ENCODE peak calls at places on chromosome 2, in seven cellular contexts. D is dorsolateral prefrontal cortex, X is lower lobe of right lung, Y is fibroblast of pulmonary artery, S is body of pancreas, K is fibroblast of lung, Q is uterus. O is an unnamed sample.
A peak's percentile ranks its signal among the peaks of the same experiment; 100 is the strongest.

GRCh38 chr2:95310211-95310610 is 13.1 kb downstream of the KCNIP3 start:
- DNase-seq in D (no peak), X (no peak), Y (no peak), S (no peak), K (no peak), Q (no peak), O (no peak)

GRCh38 chr2:206230060-206230890 is 44.2 kb upstream of the ZDBF2 start:
- DNase-seq in D (no peak), X (no peak), Y (no peak), S (no peak), K (peak; percentile 11), Q (no peak), O (no peak)

GRCh38 chr2:106555053-106555452 is 67.9 kb downstream of the CD8B2 start:
- DNase-seq in D (no peak), X (no peak), Y (no peak), S (no peak), K (no peak), Q (no peak), O (no peak)

GRCh38 chr2:211833582-211834279 is 704.9 kb downstream of the ERBB4 start:
- DNase-seq in D (no peak), X (no peak), Y (no peak), S (no peak), K (no peak), Q (no peak), O (no peak)

GRCh38 chr2:11387100-11387390 is 42.6 kb upstream of the ROCK2 start:
- DNase-seq in D (no peak), X (no peak), Y (no peak), S (no peak), K (no peak), Q (no peak), O (no peak)

GRCh38 chr2:106358081-106358480 is 110.1 kb downstream of the RGPD3 start:
- DNase-seq in D (no peak), X (no peak), Y (no peak), S (no peak), K (no peak), Q (no peak), O (peak; percentile 36)

GRCh38 chr2:65198737-65199136 is 28.9 kb upstream of the ACTR2 start:
- DNase-seq in D (peak; percentile 54), X (no peak), Y (no peak), S (no peak), K (peak; percentile 28), Q (no peak), O (no peak)

GRCh38 chr2:45790157-45790723 is 138.8 kb downstream of the PRKCE start:
- DNase-seq in D (no peak), X (no peak), Y (peak; percentile 51), S (no peak), K (no peak), Q (no peak), O (no peak)

GRCh38 chr2:5365871-5366461 is 326.2 kb upstream of the SOX11 start:
- DNase-seq in D (peak; percentile 63), X (peak; percentile 74), Y (peak; percentile 10), S (peak; percentile 73), K (peak; percentile 42), Q (no peak), O (peak; percentile 20)

GRCh38 chr2:148963461-148963860 is 75.0 kb upstream of the LYPD6B start:
- DNase-seq in D (no peak), X (no peak), Y (no peak), S (no peak), K (no peak), Q (no peak), O (no peak)

GRCh38 chr2:233261819-233262555 is 10.5 kb downstream of the ATG16L1 start:
- DNase-seq in D (no peak), X (no peak), Y (no peak), S (no peak), K (no peak), Q (no peak), O (peak; percentile 47)

GRCh38 chr2:174693344-174693743 is 70.9 kb downstream of the CHRNA1 start:
- DNase-seq in D (no peak), X (no peak), Y (no peak), S (no peak), K (no peak), Q (no peak), O (no peak)

GRCh38 chr2:37631292-37631691 is 40.1 kb downstream of the CDC42EP3 start:
- DNase-seq in D (no peak), X (no peak), Y (no peak), S (no peak), K (no peak), Q (no peak), O (no peak)

GRCh38 chr2:241675885-241676284 is 10.7 kb downstream of the DTYMK start:
- DNase-seq in D (no peak), X (no peak), Y (no peak), S (no peak), K (no peak), Q (no peak), O (no peak)

GRCh38 chr2:60433021-60433596 is 120.3 kb downstream of the BCL11A start:
- DNase-seq in D (no peak), X (no peak), Y (no peak), S (no peak), K (no peak), Q (no peak), O (no peak)

GRCh38 chr2:165371356-165371755 is 98.1 kb upstream of the CSRNP3 start:
- DNase-seq in D (no peak), X (no peak), Y (no peak), S (no peak), K (no peak), Q (no peak), O (no peak)

GRCh38 chr2:29232041-29232440 is 116.8 kb downstream of the CLIP4 start:
- DNase-seq in D (no peak), X (no peak), Y (no peak), S (no peak), K (no peak), Q (no peak), O (no peak)

GRCh38 chr2:197152451-197153228 is 157.9 kb downstream of the ANKRD44 start:
- DNase-seq in D (no peak), X (peak; percentile 46), Y (peak; percentile 67), S (no peak), K (peak; percentile 67), Q (no peak), O (peak; percentile 47)
- TF ChIP-seq CTCF in D (no peak), X (peak; percentile 13), Y (peak; percentile 16), S (no peak), K (peak; percentile 16), Q (no peak), O (peak; percentile 24)

DNA sequence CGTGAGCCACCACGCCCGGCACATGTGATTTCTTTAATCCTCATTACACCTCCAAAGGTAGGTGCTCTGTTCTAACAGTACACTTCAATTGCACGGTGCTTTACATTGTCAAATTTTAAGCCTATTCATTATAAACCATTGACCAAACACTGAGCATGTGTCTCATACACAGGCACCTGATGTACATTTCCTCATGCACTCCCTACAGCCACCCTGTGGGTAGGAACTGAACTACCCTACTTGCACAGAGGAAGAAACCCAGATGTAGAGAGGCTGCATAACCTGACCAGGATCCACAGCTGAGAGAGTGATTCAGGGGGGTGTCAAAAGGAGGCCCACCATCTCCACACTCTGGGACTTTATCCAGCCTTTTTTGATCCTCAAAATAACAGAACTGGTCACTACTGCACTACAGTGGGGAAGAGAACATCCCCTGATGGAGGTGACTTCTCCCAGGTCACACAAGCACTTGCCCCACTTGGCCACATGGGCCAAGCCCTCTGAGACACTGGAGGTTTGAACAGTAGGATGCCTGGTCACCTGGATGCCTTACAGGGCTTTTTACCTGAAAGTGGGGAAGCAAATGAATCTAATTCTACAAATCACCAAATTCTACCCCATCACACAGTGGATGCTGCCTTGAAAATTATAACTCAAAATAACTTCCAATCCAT is 6.9 kb upstream of the DPYSL5 start:
- DNase-seq in D (no peak), X (no peak), Y (no peak), S (no peak), K (no peak), Q (no peak), O (no peak)
- TF ChIP-seq CTCF in D (no peak), X (no peak), Y (peak; percentile 8), S (no peak), K (no peak), Q (no peak), O (peak; percentile 25)

DNA sequence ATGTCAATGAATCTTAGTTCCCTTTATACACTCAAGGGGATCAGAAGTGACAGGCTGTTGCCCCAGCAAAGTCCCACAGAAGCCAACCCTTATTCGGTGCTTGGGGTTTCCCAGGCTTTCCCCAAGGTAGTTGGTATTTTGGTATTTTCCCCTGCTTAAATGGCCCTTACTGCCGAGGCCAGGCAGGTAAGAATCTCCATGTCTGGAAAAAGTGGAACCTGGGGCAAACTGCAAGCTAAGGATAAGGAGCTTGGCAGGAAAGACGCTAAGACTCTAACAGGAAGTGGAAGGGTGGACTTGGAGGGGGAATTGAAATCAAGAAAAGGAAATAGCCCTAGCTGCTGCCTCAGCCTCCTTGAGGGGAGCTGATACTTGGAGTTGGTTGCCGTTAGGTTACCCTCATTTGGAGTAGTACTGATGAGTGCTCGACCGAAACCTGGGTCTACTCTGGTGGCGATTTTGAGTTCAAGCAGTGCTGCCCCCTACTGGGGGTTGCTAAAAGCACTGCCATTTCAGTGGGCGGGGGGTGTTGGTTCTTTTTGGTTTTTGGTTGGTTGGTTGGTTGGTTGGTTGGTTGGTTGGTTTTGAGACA is 3.3 kb upstream of the GPBAR1 start:
- DNase-seq in D (no peak), X (peak; percentile 51), Y (peak; percentile 36), S (peak; percentile 61), K (no peak), Q (no peak), O (peak; percentile 54)
- TF ChIP-seq CTCF in D (peak; percentile 25), X (peak; percentile 52), Y (peak; percentile 62), S (peak; percentile 88), K (peak; percentile 61), Q (no peak), O (peak; percentile 76)

DNA sequence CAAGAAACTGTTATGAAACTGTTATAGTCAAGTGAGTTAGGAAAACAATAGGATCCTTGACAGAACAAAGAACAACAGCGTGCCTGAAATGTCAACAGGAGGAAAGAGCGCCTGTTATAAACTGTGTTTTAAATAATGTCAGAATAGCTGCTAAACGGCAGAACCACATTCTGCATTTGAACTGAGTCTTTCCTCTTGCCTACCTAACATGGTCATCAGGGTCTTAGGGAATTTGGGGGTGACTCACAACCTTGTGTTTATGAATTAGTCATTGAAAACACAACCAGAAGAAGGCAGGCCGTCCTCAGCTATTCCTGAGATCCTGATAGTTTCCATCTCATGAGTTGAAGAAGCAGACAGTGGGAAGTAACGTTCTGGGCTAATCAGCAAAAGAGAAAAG is 222.0 kb upstream of the FN1 start:
- DNase-seq in D (no peak), X (no peak), Y (peak; percentile 92), S (no peak), K (peak; percentile 99), Q (peak; percentile 58), O (no peak)
- TF ChIP-seq CTCF in D (no peak), X (no peak), Y (no peak), S (no peak), K (no peak), Q (no peak), O (no peak)

DNA sequence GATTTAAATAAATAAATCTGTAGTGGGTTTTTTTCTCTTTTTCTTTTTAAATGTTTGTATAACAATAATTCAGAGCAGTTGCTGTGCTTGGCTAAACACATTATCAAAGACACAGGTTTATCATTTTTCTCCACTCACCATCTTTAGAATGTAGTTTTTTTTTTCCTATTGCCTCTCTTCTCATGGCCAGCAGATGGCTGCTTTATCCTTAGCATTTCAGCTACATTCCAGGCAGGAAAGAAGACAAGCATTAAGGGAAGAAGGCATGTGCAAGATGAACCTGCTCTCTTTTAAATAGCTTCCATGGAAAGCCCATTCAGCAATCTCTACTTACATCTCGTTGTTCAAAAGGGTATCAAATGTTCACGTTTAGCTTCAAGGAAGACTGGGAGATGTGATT is 42.6 kb downstream of the ARHGAP15 start:
- DNase-seq in D (no peak), X (no peak), Y (peak; percentile 12), S (no peak), K (peak; percentile 16), Q (no peak), O (no peak)
- TF ChIP-seq CTCF in D (peak; percentile 24), X (peak; percentile 26), Y (peak; percentile 35), S (no peak), K (peak; percentile 55), Q (no peak), O (no peak)

O was measured in GM06990.